ENCODE peak calls at places on chromosomes 13 and 19, in seven cellular contexts. I, H, O, R, G, B and T are unnamed samples.

GRCh38 chr13:36413161-36413560 is 19.1 kb upstream of the CCNA1 start:
- DNase-seq in O (no peak), B (no peak), I (no peak), R (no peak), G (no peak), H (no peak), T (no peak)

GRCh38 chr13:98755729-98756128 is 3.3 kb upstream of the SLC15A1 start:
- DNase-seq in B (no peak), H (no peak), O (no peak), I (no peak), G (no peak), R (no peak), T (no peak)

GRCh38 chr19:55112781-55113569 is 4.5 kb downstream of the PPP1R12C start:
- DNase-seq in R (no peak), I (no peak), O (no peak), G (no peak), B (no peak), H (peak), T (no peak)

GRCh38 chr19:38307597-38307996 is 3.5 kb downstream of the C19orf33 start:
- DNase-seq in R (no peak), G (no peak), B (no peak), I (no peak), H (no peak), O (no peak), T (no peak)

GRCh38 chr13:51806571-51806970 is 2.6 kb upstream of the DHRS12 start:
- DNase-seq in B (no peak), G (no peak), R (no peak), O (peak), H (no peak), I (peak), T (no peak)

GRCh38 chr13:77980592-77980991 is 62.0 kb upstream of the EDNRB start:
- DNase-seq in O (peak), R (no peak), B (no peak), I (no peak), G (no peak), H (no peak), T (no peak)

GRCh38 chr13:111508164-111508870 is 187.9 kb downstream of the TEX29 start:
- DNase-seq in R (no peak), G (no peak), B (no peak), O (no peak), H (no peak), I (peak), T (no peak)

GRCh38 chr13:74290324-74290773 is 156.1 kb upstream of the KLF12 start:
- DNase-seq in O (peak), B (no peak), G (peak), H (peak), R (no peak), I (peak), T (peak)

GRCh38 chr19:43789029-43789428 is 8.3 kb upstream of the KCNN4 start:
- DNase-seq in R (no peak), B (no peak), O (peak), H (no peak), I (no peak), G (no peak), T (no peak)

GRCh38 chr19:11377756-11378155 is 3.3 kb downstream of the SWSAP1 start:
- DNase-seq in G (no peak), R (no peak), I (no peak), B (no peak), O (no peak), H (no peak), T (no peak)

GRCh38 chr13:44313674-44314073 is 60.0 kb upstream of the SERP2 start:
- DNase-seq in G (peak), O (peak), R (no peak), B (no peak), I (no peak), H (no peak), T (no peak)

GRCh38 chr19:51339687-51340656 is 2.0 kb downstream of the VSIG10L start:
- DNase-seq in R (peak), B (peak), H (peak), O (peak), I (peak), G (peak), T (peak)

GRCh38 chr13:38880397-38880796 is 110.2 kb downstream of the STOML3 start:
- DNase-seq in G (no peak), O (no peak), R (no peak), H (no peak), B (no peak), I (no peak), T (no peak)

GRCh38 chr13:90485441-90485840 is 862.0 kb upstream of the MIR17HG start:
- DNase-seq in B (no peak), H (no peak), O (peak), R (no peak), I (no peak), G (peak), T (no peak)

GRCh38 chr13:109665211-109665610 is 121.2 kb downstream of the IRS2 start:
- DNase-seq in G (no peak), B (no peak), I (no peak), O (no peak), H (no peak), R (no peak), T (no peak)